ENCODE peak calls at places on chromosomes 12 and 14, in six cellular contexts. L is heart left ventricle, A is lower lobe of right lung, E is HepG2, K is endodermal cell, Y is upper lobe of left lung. W is an unnamed sample.

GRCh38 chr14:22276913-22277816 is 311.9 kb downstream of the DAD1 start:
- DNase-seq in L (no peak), A (no peak), E (peak), K (no peak), Y (no peak), W (peak)

GRCh38 chr14:100576091-100577085 is 10.8 kb downstream of the BEGAIN start:
- DNase-seq in L (no peak), A (peak), E (no peak), K (peak), Y (no peak), W (no peak)

GRCh38 chr12:62466596-62467411 is at the start of gene MON2:
- DNase-seq in L (peak), A (peak), E (peak), K (peak), Y (peak), W (peak)

GRCh38 chr12:102634216-102634615 is 153.9 kb upstream of the IGF1 start:
- DNase-seq in L (no peak), A (no peak), E (no peak), K (no peak), Y (no peak), W (peak)

GRCh38 chr14:89564999-89565398 is 148.0 kb upstream of the FOXN3 start:
- DNase-seq in L (no peak), A (no peak), E (no peak), K (no peak), Y (no peak), W (no peak)

GRCh38 chr12:69929125-69929524 is 104.1 kb downstream of the MYRFL start:
- DNase-seq in L (no peak), A (no peak), E (no peak), K (no peak), Y (no peak), W (no peak)

GRCh38 chr14:32453857-32454810 is 125.0 kb downstream of the AKAP6 start:
- DNase-seq in L (peak), A (no peak), E (no peak), K (no peak), Y (no peak), W (no peak)

GRCh38 chr12:42855362-42855950 is 265.9 kb upstream of the PRICKLE1 start:
- DNase-seq in L (no peak), A (no peak), E (no peak), K (no peak), Y (no peak), W (no peak)

GRCh38 chr12:130487636-130488035 is 149.9 kb downstream of the PIWIL1 start:
- DNase-seq in L (no peak), A (no peak), E (no peak), K (no peak), Y (no peak), W (no peak)

GRCh38 chr12:131927110-131928079 is 1.7 kb upstream of the PUS1 start:
- DNase-seq in L (peak), A (peak), E (no peak), K (peak), Y (no peak), W (no peak)

GRCh38 chr12:49846033-49846432 is 3.1 kb upstream of the BCDIN3D start:
- DNase-seq in L (no peak), A (no peak), E (no peak), K (no peak), Y (no peak), W (no peak)

GRCh38 chr12:49842519-49843352 is at the start of gene BCDIN3D:
- DNase-seq in L (peak), A (peak), E (peak), K (peak), Y (peak), W (peak)

GRCh38 chr12:49843411-49843810 is 505 bp upstream of the BCDIN3D start:
- DNase-seq in L (no peak), A (no peak), E (no peak), K (no peak), Y (no peak), W (no peak)

GRCh38 chr12:49847161-49847560 is 4.3 kb upstream of the BCDIN3D start:
- DNase-seq in L (no peak), A (no peak), E (no peak), K (no peak), Y (no peak), W (no peak)

GRCh38 chr12:49843871-49844437 is 1.0 kb upstream of the BCDIN3D start:
- DNase-seq in L (no peak), A (no peak), E (no peak), K (no peak), Y (no peak), W (peak)
- H3K4me3 ChIP-seq in L (no peak), A (no peak), E (no peak), K (peak), Y (no peak), W (no peak)

GRCh38 chr14:72892103-72892878 is 1.6 kb downstream of the DPF3 start:
- DNase-seq in L (no peak), A (no peak), E (no peak), K (peak), Y (no peak), W (peak)
- TF ChIP-seq CTCF in L (peak), A (no peak), E (no peak), K (peak), Y (no peak), W (peak)

GRCh38 chr12:53482626-53483165 is 16.6 kb downstream of the MAP3K12 start:
- DNase-seq in L (no peak), A (no peak), E (no peak), K (peak), Y (no peak), W (no peak)

GRCh38 chr12:53484686-53485567 is 14.3 kb downstream of the MAP3K12 start:
- DNase-seq in L (no peak), A (no peak), E (no peak), K (peak), Y (no peak), W (no peak)

GRCh38 chr12:53481957-53482586 is 17.2 kb downstream of the MAP3K12 start:
- DNase-seq in L (no peak), A (no peak), E (peak), K (peak), Y (no peak), W (no peak)

GRCh38 chr12:53483225-53483978 is 15.9 kb downstream of the MAP3K12 start:
- DNase-seq in L (no peak), A (no peak), E (no peak), K (peak), Y (no peak), W (no peak)

DNA sequence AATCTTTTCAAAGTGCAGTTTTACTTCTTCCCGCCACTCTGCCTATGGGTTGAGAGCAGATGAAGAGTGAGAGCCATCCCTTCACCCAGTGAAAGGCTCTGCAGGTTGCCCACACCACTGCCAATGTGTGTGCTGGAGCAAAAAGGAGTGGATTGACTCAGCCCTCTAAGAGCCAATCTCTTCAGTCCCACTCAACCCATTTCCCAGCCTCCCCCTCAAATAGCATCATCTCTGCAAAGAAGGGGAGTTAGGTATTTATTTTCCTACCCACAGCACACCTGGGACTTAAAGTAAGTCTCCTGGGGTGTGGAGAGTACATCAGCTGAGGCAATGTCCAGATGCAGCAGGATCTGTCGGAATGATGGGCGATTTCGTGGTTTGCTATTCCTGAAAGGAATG is 15.3 kb downstream of the MAP3K12 start:
- DNase-seq in L (no peak), A (no peak), E (no peak), K (no peak), Y (no peak), W (no peak)
- H3K4me3 ChIP-seq in L (no peak), A (no peak), E (no peak), K (no peak), Y (no peak), W (no peak)

DNA sequence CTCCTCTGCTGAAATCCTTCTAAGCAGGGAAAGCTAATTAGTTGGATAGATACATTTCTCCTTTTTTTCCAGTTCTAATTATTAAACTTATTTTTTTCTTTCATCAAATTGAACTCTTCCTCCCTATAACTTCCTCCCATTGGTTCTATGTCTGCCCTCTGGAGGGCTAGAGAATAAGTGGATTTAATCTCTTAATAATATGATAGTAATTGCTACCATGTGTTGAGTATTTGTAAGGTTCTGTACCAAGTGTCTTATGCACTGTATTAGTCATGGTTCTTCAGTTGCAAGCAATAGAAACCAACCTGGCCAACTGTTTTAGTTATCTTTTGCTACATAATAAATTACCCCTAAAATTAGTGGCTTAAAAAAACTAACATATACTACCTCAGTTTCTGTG is 190.5 kb upstream of the PLXNC1 start:
- DNase-seq in L (no peak), A (no peak), E (no peak), K (no peak), Y (no peak), W (peak)
- TF ChIP-seq CTCF in L (no peak), A (no peak), E (no peak), K (no peak), Y (no peak), W (peak)

DNA sequence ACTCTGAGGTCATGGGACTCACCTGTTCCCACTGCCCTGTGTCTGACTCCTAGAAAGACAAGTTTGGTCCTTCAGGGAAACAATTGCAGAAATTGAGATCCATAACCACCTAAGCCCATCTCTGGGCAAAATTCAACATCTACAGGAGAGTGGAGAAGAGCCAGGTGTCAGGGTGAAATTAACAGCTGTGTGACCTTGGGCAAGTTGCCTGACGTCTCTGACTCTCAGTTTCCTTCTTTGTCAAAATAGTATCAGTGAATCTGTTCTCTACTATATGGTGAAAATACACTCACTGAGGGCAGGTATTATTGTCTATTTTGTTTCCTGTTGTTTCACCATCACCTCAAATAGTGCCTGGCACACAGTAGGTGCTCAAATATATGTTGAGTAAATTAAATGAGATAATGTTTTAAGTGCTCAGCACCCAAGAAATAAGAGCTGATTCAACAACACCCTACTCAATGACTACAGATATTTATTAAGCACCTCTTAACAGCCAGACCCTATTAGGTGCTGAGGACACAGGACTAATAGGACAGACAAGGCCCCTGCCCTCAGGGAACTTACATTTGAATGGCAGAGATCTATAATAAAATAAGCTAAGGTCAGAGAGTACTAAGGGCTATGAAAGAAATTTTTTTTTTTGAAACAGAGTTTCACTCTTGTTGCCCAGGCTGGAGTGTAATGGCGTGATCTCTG is 14.2 kb upstream of the IFT81 start:
- DNase-seq in L (no peak), A (no peak), E (no peak), K (no peak), Y (no peak), W (peak)
- H3K4me3 ChIP-seq in L (no peak), A (peak), E (peak), K (peak), Y (no peak), W (no peak)

DNA sequence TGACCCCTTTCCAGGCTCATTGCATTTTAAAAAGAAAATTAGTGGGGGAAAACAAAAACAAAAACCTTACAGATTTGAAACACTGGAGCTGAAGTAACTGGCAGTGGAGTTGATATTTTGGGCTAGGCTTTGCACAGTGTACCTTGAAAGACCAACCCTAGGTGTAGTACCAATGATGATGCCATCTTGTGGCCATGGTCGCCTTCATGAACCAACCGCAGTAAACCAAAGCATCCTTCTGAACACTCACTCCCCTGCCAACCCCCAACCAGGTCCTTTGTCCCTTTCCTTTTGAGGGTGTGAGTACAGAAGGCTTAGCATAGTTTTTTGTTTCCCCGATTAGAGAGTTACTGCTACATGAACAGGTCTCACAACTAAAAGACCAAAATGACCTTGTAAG is 5.9 kb downstream of the TOMM20L start:
- DNase-seq in L (no peak), A (no peak), E (no peak), K (no peak), Y (no peak), W (no peak)
- TF ChIP-seq CTCF in L (no peak), A (no peak), E (peak), K (peak), Y (no peak), W (no peak)

DNA sequence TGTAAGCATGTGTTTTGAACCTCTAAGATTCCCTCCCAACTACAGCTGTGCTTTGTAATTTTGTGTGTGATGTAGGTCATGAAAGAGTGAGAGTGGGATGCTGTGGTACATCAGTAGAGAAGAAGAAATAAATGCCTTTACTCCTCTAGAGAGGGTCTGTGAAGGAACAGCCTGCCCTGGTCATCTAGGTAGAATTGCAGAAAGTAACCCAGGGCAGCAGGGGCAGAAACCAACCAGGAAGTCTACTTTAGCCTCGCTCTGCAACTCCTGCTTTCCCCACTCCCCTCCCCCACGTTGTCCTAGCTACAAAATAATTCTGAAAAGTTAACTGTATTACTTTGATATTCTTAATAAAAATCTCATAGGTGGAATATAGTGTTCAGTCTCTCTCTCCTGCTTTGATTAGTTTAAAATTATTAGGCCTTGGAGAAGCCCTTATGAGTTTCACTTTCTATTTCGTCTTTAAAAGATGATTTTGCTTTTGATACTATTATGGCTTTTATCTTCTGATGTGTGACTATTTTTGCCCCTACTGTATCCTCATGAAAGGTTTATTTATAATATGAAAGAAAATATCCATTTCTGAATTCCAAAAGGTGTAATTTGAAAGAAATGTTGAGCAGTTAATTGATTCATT is 7.6 kb downstream of the TBK1 start:
- DNase-seq in L (no peak), A (no peak), E (no peak), K (no peak), Y (peak), W (peak)
- H3K4me3 ChIP-seq in L (no peak), A (peak), E (no peak), K (no peak), Y (no peak), W (peak)

GRCh38 chr14:76876076-76876475 is 49.9 kb downstream of the LRRC74A start:
- DNase-seq in L (peak), A (no peak), E (peak), K (peak), Y (peak), W (peak)
- TF ChIP-seq CTCF in L (peak), A (peak), E (peak), K (peak), Y (peak), W (peak)